ENCODE peak calls at places on chromosomes 1 and 21, in six cellular contexts. W, J, F, G, R and X are unnamed samples.

GRCh38 chr1:25973610-25974355 is 24.1 kb downstream of the PAFAH2 start:
- DNase-seq in W (no peak), J (no peak), F (no peak), G (no peak), R (no peak), X (no peak)

GRCh38 chr1:84360303-84360702 is 38.0 kb upstream of the DNASE2B start:
- DNase-seq in W (no peak), J (no peak), F (no peak), G (no peak), R (no peak), X (no peak)

GRCh38 chr21:33682992-33683627 is 40.8 kb downstream of the ITSN1 start:
- DNase-seq in W (no peak), J (no peak), F (no peak), G (no peak), R (no peak), X (no peak)

GRCh38 chr1:153261793-153262371 is 2.4 kb downstream of the LORICRIN start:
- DNase-seq in W (no peak), J (no peak), F (no peak), G (no peak), R (no peak), X (no peak)

GRCh38 chr1:181768216-181768929 is 285.1 kb downstream of the CACNA1E start:
- DNase-seq in W (no peak), J (no peak), F (no peak), G (no peak), R (no peak), X (no peak)

GRCh38 chr1:97630968-97631367 is 289.9 kb downstream of the DPYD start:
- DNase-seq in W (no peak), J (no peak), F (no peak), G (no peak), R (peak), X (no peak)

GRCh38 chr1:152148991-152149390 is 10.0 kb downstream of the RPTN start:
- DNase-seq in W (no peak), J (no peak), F (no peak), G (no peak), R (no peak), X (no peak)

GRCh38 chr1:231748744-231749143 is 122.2 kb downstream of the DISC1 start:
- DNase-seq in W (no peak), J (no peak), F (peak), G (no peak), R (no peak), X (no peak)

GRCh38 chr1:24216254-24216653 is 29.2 kb upstream of the IFNLR1 start:
- DNase-seq in W (peak), J (no peak), F (no peak), G (no peak), R (no peak), X (no peak)

GRCh38 chr21:23119491-23119890 is 2121.3 kb downstream of the NCAM2 start:
- DNase-seq in W (no peak), J (no peak), F (no peak), G (no peak), R (no peak), X (no peak)

GRCh38 chr1:6185151-6185550 is 5.0 kb upstream of the CHD5 start:
- DNase-seq in W (no peak), J (no peak), F (no peak), G (peak), R (no peak), X (no peak)

GRCh38 chr1:147641695-147642592 is 28.4 kb downstream of the ACP6 start:
- DNase-seq in W (peak), J (peak), F (peak), G (no peak), R (peak), X (no peak)

GRCh38 chr1:235763962-235764361 is 102.7 kb downstream of the LYST start:
- DNase-seq in W (no peak), J (no peak), F (no peak), G (no peak), R (no peak), X (no peak)

GRCh38 chr21:15289896-15290841 is 225.4 kb upstream of the NRIP1 start:
- DNase-seq in W (peak), J (no peak), F (peak), G (no peak), R (peak), X (no peak)

GRCh38 chr1:1929639-1930545 is 10.8 kb upstream of the TMEM52 start:
- DNase-seq in W (no peak), J (no peak), F (no peak), G (no peak), R (no peak), X (no peak)

GRCh38 chr1:48572632-48573258 is 100.7 kb upstream of the SPATA6 start:
- DNase-seq in W (peak), J (no peak), F (peak), G (no peak), R (peak), X (no peak)

GRCh38 chr1:6144622-6145021 is 35.5 kb downstream of the CHD5 start:
- DNase-seq in W (peak), J (no peak), F (no peak), G (no peak), R (no peak), X (no peak)

GRCh38 chr1:76202670-76203069 is 128.1 kb downstream of the ST6GALNAC3 start:
- DNase-seq in W (no peak), J (no peak), F (no peak), G (no peak), R (no peak), X (no peak)

GRCh38 chr21:39155578-39155977 is 27.7 kb downstream of the PSMG1 start:
- DNase-seq in W (no peak), J (no peak), F (no peak), G (no peak), R (no peak), X (no peak)

GRCh38 chr1:17561252-17561558 is 21.7 kb downstream of the ARHGEF10L start:
- DNase-seq in W (no peak), J (no peak), F (no peak), G (no peak), R (no peak), X (no peak)

GRCh38 chr1:214332950-214333798 is 52.2 kb downstream of the SMYD2 start:
- DNase-seq in W (peak), J (peak), F (peak), G (peak), R (peak), X (peak)

GRCh38 chr1:89810880-89811279 is 10.0 kb upstream of the LRRC8D start:
- DNase-seq in W (no peak), J (no peak), F (no peak), G (no peak), R (no peak), X (no peak)

GRCh38 chr1:82330330-82330729 is 529.6 kb downstream of the ADGRL2 start:
- DNase-seq in W (no peak), J (no peak), F (no peak), G (no peak), R (no peak), X (no peak)

GRCh38 chr1:148315081-148315811 is 163.2 kb upstream of the NBPF11 start:
- DNase-seq in W (no peak), J (no peak), F (no peak), G (no peak), R (no peak), X (no peak)

GRCh38 chr1:10692401-10693021 is 103.9 kb downstream of the CASZ1 start:
- DNase-seq in W (no peak), J (peak), F (peak), G (no peak), R (peak), X (peak)

GRCh38 chr1:59180715-59181114 is 116.2 kb upstream of the FGGY start:
- DNase-seq in W (no peak), J (no peak), F (no peak), G (no peak), R (no peak), X (no peak)

GRCh38 chr1:59178339-59178744 is 118.6 kb upstream of the FGGY start:
- DNase-seq in W (no peak), J (no peak), F (no peak), G (no peak), R (peak), X (no peak)

GRCh38 chr1:59179673-59180072 is 117.2 kb upstream of the FGGY start:
- DNase-seq in W (no peak), J (no peak), F (no peak), G (no peak), R (no peak), X (no peak)

GRCh38 chr1:59177756-59178155 is 119.1 kb upstream of the FGGY start:
- DNase-seq in W (no peak), J (no peak), F (no peak), G (no peak), R (no peak), X (no peak)

GRCh38 chr1:59178803-59179202 is 118.1 kb upstream of the FGGY start:
- DNase-seq in W (no peak), J (no peak), F (no peak), G (no peak), R (no peak), X (no peak)
- TF ChIP-seq CTCF in W (no peak), J (no peak), F (no peak), G (no peak), R (no peak), X (no peak)

GRCh38 chr1:47571952-47572351 is 134.1 kb downstream of the FOXD2 start:
- DNase-seq in W (no peak), J (no peak), F (no peak), G (no peak), R (no peak), X (no peak)

GRCh38 chr1:47569261-47569660 is 131.4 kb downstream of the FOXD2 start:
- DNase-seq in W (no peak), J (no peak), F (no peak), G (no peak), R (no peak), X (no peak)

GRCh38 chr1:47571161-47571560 is 133.3 kb downstream of the FOXD2 start:
- DNase-seq in W (no peak), J (no peak), F (no peak), G (no peak), R (no peak), X (no peak)

GRCh38 chr1:47568763-47569162 is 130.9 kb downstream of the FOXD2 start:
- DNase-seq in W (no peak), J (no peak), F (no peak), G (no peak), R (no peak), X (no peak)

GRCh38 chr1:47569681-47570470 is 132.0 kb downstream of the FOXD2 start:
- DNase-seq in W (no peak), J (no peak), F (peak), G (peak), R (peak), X (no peak)
- TF ChIP-seq CTCF in W (no peak), J (no peak), F (peak), G (peak), R (no peak), X (no peak)

DNA sequence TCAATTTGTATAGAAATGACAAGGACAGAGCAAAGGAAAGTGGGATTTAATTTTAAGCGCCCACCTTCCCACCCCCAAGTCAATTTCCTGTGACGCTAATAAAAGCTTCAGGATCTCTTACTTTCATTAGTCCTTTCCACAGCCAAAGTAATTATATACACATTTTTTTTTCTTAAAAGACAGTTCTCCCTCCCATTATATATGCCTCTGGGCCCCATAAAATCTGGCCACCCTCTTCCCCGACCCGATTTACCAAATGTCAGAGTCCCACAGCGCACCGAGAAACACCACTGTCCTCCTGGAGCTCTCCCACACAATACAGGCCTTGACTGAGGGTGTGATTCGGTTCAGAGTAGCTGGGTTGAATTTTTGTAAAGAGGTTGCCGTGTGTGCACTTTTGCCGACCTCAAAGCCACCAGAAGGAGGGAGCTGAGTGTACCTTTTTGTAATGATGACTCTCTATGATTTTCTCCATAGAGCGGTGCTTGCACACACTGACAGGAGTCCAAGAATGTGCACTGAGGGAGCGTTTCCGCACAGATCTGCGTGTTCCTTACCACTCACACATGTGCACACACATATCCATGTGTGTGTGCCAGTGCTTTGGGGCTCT is 26.2 kb upstream of the IL10 start:
- DNase-seq in W (no peak), J (no peak), F (no peak), G (no peak), R (no peak), X (no peak)
- TF ChIP-seq CTCF in W (no peak), J (no peak), F (no peak), G (no peak), R (no peak), X (no peak)

DNA sequence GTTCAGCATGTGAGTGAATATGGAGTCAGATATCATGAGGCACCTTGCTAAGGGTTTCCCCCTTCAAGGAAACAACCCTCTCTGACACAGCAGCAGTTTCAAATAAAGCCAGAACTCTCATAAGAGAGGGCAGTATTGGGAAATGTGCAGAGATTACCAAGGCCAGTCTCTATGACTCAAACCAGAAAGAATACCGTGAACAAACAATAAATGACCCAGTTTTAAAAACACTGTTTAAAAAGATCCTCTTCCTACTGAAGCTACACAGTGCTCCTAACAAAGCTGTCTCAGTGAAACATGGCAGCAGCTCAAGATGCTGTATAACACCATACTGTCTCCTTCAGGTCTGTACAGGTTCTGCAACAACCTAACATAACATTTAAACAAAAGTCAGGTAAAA is 102.6 kb downstream of the KIAA0319L start:
- DNase-seq in W (no peak), J (no peak), F (no peak), G (peak), R (no peak), X (no peak)
- TF ChIP-seq CTCF in W (no peak), J (no peak), F (no peak), G (peak), R (no peak), X (no peak)

DNA sequence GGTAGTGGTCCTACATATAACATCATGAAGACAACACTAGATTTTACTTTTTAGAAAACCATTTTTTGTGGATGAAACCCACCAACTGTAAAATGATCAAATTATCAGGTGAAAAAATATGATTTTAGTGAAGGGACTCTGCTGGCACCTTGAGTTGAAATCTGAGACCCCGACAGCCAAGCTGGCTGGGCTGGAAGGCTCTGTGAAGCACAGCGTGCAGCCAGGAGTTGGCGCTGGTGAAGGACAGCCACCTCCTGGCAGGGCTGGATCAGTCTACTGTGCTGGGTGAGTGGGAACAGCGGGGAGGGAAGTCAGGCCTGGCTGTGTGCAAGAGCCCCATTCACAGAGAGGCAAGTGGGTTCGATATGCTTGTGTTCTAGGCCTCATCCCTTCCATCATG is 47.9 kb downstream of the DDAH1 start:
- DNase-seq in W (no peak), J (no peak), F (no peak), G (no peak), R (no peak), X (no peak)
- TF ChIP-seq CTCF in W (no peak), J (no peak), F (no peak), G (no peak), R (no peak), X (no peak)